ENCODE peak calls at places on chromosome 19, in four cellular contexts. D is stimulated activated CD4-positive, alpha-beta T cell treated with anti-CD3 and anti-CD28 coated beads, Interleukin-15, amount 100 ng/mL, for 1 hour; U is thyroid gland; Y is GM06990. T is an unnamed sample.

GRCh38 chr19:47598407-47599349 is 10.3 kb upstream of the BICRA start:
- DNase-seq in D (no peak), U (peak; percentile 17), Y (no peak), T (peak; percentile 97)

GRCh38 chr19:4910594-4911273 is 1.4 kb downstream of the UHRF1 start:
- DNase-seq in D (no peak), U (no peak), Y (peak; percentile 56), T (peak; percentile 31)

GRCh38 chr19:50565984-50566903 is 2.0 kb downstream of the LRRC4B start:
- DNase-seq in U (no peak), D (no peak), Y (no peak), T (no peak)

GRCh38 chr19:8174706-8175105 is 25.3 kb upstream of the FBN3 start:
- DNase-seq in Y (no peak), D (no peak), U (no peak), T (no peak)

GRCh38 chr19:5594521-5594950 is 26.8 kb upstream of the TINCR start:
- DNase-seq in Y (no peak), U (no peak), D (no peak), T (no peak)

GRCh38 chr19:57961785-57962184 is 12.5 kb downstream of the C19orf18 start:
- DNase-seq in Y (no peak), U (no peak), D (no peak), T (no peak)

GRCh38 chr19:38975861-38976271 is 324 bp upstream of the FBXO17 start:
- DNase-seq in D (no peak), U (no peak), Y (no peak), T (peak; percentile 50)

GRCh38 chr19:41637484-41637883 is 10.6 kb upstream of the CEACAM4 start:
- DNase-seq in D (no peak), U (no peak), Y (no peak), T (no peak)

GRCh38 chr19:743168-743687 is 7.7 kb upstream of the MISP start:
- DNase-seq in U (peak; percentile 100), Y (peak; percentile 50), D (no peak), T (no peak)